ENCODE peak calls at places on chromosomes 13 and 19, in eight cellular contexts. K is astrocyte of the cerebellum, E is HCT116, X is cardiac fibroblast, D is fibroblast of pulmonary artery, I is upper lobe of right lung, C is brain microvascular endothelial cell, B is MM.1S. J is an unnamed sample.

GRCh38 chr19:34837262-34837661 is 64.2 kb upstream of the ZNF599 start:
- DNase-seq in B (no peak), C (no peak), D (peak), X (peak), E (no peak), K (no peak), I (no peak), J (peak)

GRCh38 chr13:61136101-61136500 is 279.5 kb downstream of the PCDH20 start:
- DNase-seq in E (no peak), K (no peak), X (no peak), B (no peak), D (no peak), C (no peak), I (no peak), J (no peak)

GRCh38 chr19:7841751-7842660 is 12.0 kb downstream of the EVI5L start:
- DNase-seq in X (no peak), I (no peak), B (no peak), D (no peak), C (no peak), E (no peak), K (no peak), J (no peak)

GRCh38 chr13:106532111-106532929 is 3.1 kb downstream of the EFNB2 start:
- DNase-seq in I (no peak), C (peak), K (no peak), E (no peak), B (no peak), D (peak), X (peak), J (peak)

GRCh38 chr13:30159446-30159839 is 147.9 kb downstream of the KATNAL1 start:
- DNase-seq in C (peak), K (peak), X (peak), B (no peak), E (no peak), D (peak), I (no peak), J (peak)

GRCh38 chr13:113013303-113013702 is 44.3 kb downstream of the MCF2L start:
- DNase-seq in C (no peak), B (no peak), X (no peak), E (no peak), D (no peak), I (no peak), K (no peak), J (no peak)

GRCh38 chr13:101393140-101393539 is 23.2 kb downstream of the NALCN start:
- DNase-seq in I (no peak), D (no peak), B (no peak), X (no peak), C (no peak), E (no peak), K (no peak), J (no peak)

GRCh38 chr13:29849071-29849541 is 1.3 kb downstream of the UBL3 start:
- DNase-seq in K (no peak), C (peak), D (peak), I (no peak), X (peak), B (peak), E (no peak), J (peak)

GRCh38 chr19:53671621-53672111 is 39.9 kb downstream of the DPRX start:
- DNase-seq in B (no peak), I (no peak), X (no peak), E (no peak), C (no peak), K (no peak), D (no peak), J (no peak)

GRCh38 chr13:92313382-92313781 is 913.2 kb upstream of the GPC6 start:
- DNase-seq in K (no peak), B (no peak), X (peak), E (no peak), D (peak), C (no peak), I (no peak), J (peak)

GRCh38 chr19:45071969-45072790 is 4.1 kb downstream of the ZNF296 start:
- DNase-seq in X (no peak), D (no peak), C (no peak), K (no peak), B (no peak), E (no peak), I (no peak), J (no peak)

GRCh38 chr19:39506944-39507714 is 7.8 kb upstream of the SELENOV start:
- DNase-seq in I (no peak), E (no peak), C (peak), X (peak), B (no peak), K (no peak), D (peak), J (peak)

GRCh38 chr19:47157455-47158321 is 27.1 kb downstream of the SAE1 start:
- DNase-seq in D (peak), I (no peak), C (peak), K (peak), X (peak), E (no peak), B (peak), J (peak)

GRCh38 chr19:46631481-46631880 is 4.5 kb downstream of the GNG8 start:
- DNase-seq in D (peak), K (no peak), C (no peak), B (no peak), E (no peak), I (no peak), X (peak), J (peak)

GRCh38 chr19:56751078-56751489 is 79.5 kb upstream of the ZNF835 start:
- DNase-seq in E (no peak), K (no peak), D (no peak), X (no peak), C (no peak), I (no peak), B (no peak), J (no peak)

GRCh38 chr19:19053508-19054314 is 10.1 kb upstream of the SLC25A42 start:
- DNase-seq in B (peak), E (peak), X (peak), C (peak), I (peak), K (no peak), D (peak), J (peak)

GRCh38 chr13:46171223-46171622 is 10.8 kb downstream of the LCP1 start:
- DNase-seq in E (no peak), X (no peak), C (no peak), B (no peak), K (no peak), D (no peak), I (no peak), J (no peak)

GRCh38 chr13:30354481-30355404 is 47.4 kb upstream of the KATNAL1 start:
- DNase-seq in B (no peak), K (no peak), E (no peak), C (no peak), I (no peak), D (no peak), X (no peak), J (no peak)

GRCh38 chr13:84446972-84447700 is 564.9 kb upstream of the SLITRK1 start:
- DNase-seq in D (peak), X (peak), K (no peak), I (no peak), B (no peak), E (no peak), C (peak), J (peak)

GRCh38 chr19:9828551-9829063 is 889 bp downstream of the UBL5 start:
- DNase-seq in I (no peak), K (no peak), X (no peak), D (no peak), B (no peak), E (no peak), C (no peak), J (no peak)

GRCh38 chr19:50851620-50852019 is 3.1 kb upstream of the KLK3 start:
- DNase-seq in D (no peak), X (no peak), E (no peak), B (no peak), K (no peak), C (no peak), I (no peak), J (no peak)

GRCh38 chr13:64052526-64052925 is 2636.9 kb upstream of the PCDH20 start:
- DNase-seq in D (no peak), X (no peak), E (no peak), B (no peak), C (no peak), I (no peak), K (no peak), J (no peak)

GRCh38 chr13:44300895-44301638 is 72.6 kb upstream of the SERP2 start:
- DNase-seq in I (no peak), D (peak), K (no peak), B (no peak), X (peak), E (peak), C (peak), J (peak)

GRCh38 chr19:29683009-29683408 is 17.7 kb downstream of the PLEKHF1 start:
- DNase-seq in E (no peak), D (peak), I (no peak), K (no peak), B (no peak), X (no peak), C (peak), J (no peak)

GRCh38 chr19:13623686-13624405 is 117.6 kb upstream of the CACNA1A start:
- DNase-seq in I (no peak), C (no peak), D (no peak), B (no peak), X (no peak), K (no peak), E (no peak), J (no peak)

GRCh38 chr13:40682449-40683240 is 16.2 kb upstream of the FOXO1 start:
- DNase-seq in C (no peak), B (peak), X (peak), I (no peak), D (no peak), K (no peak), E (no peak), J (peak)
- TF ChIP-seq CTCF in C (no peak), B (peak), X (peak), I (peak), D (peak), K (no peak), E (peak), J (peak)

DNA sequence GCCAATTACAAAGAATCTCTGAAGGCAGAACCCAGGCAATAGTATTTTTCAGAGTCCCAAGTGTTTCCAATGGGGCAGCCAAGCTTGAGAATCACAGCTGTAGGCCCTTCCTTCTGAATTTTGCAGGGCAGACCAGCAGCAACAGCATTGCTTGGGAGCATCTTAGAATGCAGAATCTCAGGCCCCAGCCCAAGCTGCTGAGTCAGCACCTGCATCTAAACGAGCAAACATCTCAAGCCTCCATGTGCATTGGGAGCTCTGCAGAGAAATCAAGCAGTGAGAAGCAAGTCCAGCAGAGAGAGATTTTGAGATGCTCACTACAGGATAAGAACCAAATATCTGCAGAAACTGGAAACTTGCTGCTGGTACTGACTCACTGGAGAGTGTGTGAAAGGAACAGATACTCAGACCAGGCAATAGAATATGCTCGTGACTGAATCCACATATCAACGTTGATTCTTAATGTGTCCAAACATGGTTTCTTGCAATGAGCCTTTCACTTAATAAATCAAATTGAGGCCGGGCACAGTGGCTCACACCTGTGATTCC is 81.5 kb upstream of the TNFSF11 start:
- DNase-seq in D (no peak), B (no peak), C (no peak), E (no peak), K (no peak), X (no peak), I (no peak), J (no peak)
- TF ChIP-seq CTCF in D (no peak), B (no peak), C (no peak), E (no peak), K (no peak), X (no peak), I (no peak), J (no peak)

DNA sequence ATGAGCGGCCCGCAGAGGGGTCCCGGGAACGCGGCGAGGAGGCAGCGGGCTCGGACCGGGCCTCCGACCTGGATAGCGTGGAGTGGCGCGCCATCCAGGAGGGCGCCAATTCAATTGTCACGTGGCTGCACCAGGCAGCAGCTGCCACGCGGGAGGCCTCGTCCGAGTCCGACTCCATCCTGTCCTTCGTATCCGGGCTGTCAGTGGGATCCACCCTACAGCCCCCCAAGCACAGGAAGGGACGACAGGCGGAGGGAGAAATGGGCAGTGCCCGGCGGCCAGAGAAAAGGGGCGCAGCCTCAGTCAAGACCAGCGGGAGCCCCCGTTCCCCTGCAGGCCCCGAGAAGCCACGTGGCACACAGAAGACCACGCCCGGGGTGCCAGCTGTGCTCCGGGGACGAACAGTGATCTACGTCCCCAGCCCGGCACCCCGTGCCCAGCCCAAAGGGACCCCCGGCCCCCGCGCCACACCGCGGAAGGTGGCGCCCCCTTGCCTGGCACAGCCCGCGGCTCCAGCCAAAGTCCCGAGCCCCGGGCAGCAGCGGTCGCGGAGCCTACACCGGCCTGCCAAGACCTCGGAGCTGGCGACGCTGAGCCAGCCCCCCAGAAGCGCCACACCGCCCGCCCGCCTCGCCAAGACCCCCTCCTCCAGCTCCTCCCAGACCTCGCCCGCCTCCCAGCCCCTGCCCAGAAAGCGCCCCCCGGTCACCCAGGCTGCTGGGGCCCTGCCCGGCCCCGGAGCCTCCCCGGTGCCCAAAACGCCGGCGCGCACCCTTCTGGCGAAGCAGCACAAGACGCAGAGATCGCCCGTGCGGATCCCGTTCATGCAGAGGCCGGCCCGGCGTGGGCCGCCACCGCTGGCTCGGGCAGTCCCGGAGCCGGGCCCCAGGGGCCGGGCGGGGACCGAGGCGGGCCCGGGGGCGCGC is 10.5 kb downstream of the C19orf25 start:
- DNase-seq in B (no peak), E (no peak), D (peak), C (no peak), I (no peak), K (no peak), X (no peak), J (peak)
- TF ChIP-seq CTCF in B (no peak), E (no peak), D (no peak), C (no peak), I (no peak), K (no peak), X (no peak), J (peak)

GRCh38 chr13:98871727-98872126 is 106.1 kb downstream of the DOCK9 start:
- DNase-seq in K (no peak), E (no peak), C (no peak), D (no peak), I (no peak), B (no peak), X (no peak), J (no peak)

GRCh38 chr13:98868932-98869331 is 108.9 kb downstream of the DOCK9 start:
- DNase-seq in K (no peak), I (no peak), C (no peak), X (no peak), D (no peak), E (no peak), B (no peak), J (no peak)

GRCh38 chr13:98866882-98867281 is 111.0 kb downstream of the DOCK9 start:
- DNase-seq in K (no peak), D (no peak), I (no peak), X (no peak), E (no peak), B (no peak), C (no peak), J (no peak)

GRCh38 chr13:98873377-98874028 is 104.4 kb downstream of the DOCK9 start:
- DNase-seq in D (no peak), B (no peak), I (no peak), E (no peak), C (no peak), X (no peak), K (no peak), J (no peak)

GRCh38 chr13:98869408-98870090 is 108.3 kb downstream of the DOCK9 start:
- DNase-seq in X (peak), I (no peak), K (no peak), E (no peak), B (no peak), D (peak), C (no peak), J (peak)
- TF ChIP-seq CTCF in X (peak), I (peak), K (no peak), E (peak), B (peak), D (peak), C (no peak), J (peak)

DNA sequence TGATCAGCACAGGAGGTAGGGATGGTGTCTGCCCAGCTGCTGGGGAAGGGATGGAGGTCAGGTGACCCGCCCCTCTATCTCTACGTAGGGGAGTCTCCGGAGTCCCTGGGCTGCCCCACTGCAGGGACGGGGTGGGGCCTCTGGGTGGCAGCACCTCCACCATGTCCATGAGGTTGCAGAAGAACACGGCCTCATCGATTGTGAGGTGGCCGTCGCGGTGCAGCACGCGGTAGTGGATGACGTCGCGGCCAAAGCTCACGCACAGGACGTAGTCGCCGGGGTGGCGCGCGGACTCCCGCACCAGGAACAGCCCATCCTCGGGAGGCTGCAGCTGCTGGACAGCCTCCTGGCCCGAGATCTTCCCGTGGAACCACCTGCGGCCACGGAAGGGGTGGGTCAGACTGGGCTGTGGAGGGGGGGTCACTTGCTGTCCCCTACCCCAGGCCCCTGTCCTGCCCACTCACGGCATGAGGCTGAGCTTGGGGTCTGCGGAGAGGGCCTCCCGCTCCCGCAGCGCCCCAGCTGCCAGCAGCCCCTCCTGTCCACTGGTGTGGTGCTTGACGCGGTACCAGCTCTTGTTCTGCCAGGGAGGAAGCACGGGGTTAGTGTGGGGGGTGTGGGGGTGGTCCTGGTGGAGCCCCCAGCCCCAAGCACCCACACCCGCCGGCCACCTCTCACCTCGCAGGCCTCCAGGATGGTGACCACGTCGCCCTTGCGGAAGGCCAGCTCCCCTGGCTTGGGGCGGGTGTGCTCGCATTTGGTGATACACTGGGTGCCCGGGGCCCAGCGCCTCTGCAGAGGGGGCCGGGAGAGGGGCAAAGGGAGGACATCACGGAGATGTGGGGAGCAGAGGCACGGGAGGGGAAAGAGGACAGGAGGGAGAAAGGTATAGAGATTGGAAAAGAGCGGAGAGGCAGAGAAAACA is 2.3 kb downstream of the MATK start:
- DNase-seq in E (no peak), C (no peak), X (no peak), D (no peak), K (no peak), I (peak), B (no peak), J (no peak)
- TF ChIP-seq CTCF in E (peak), C (peak), X (peak), D (no peak), K (no peak), I (peak), B (no peak), J (peak)

GRCh38 chr19:48492925-48493717 is 18.5 kb downstream of the LMTK3 start:
- DNase-seq in C (peak), E (peak), B (peak), X (peak), D (peak), I (peak), K (peak), J (peak)

GRCh38 chr19:48489608-48490216 is 20.5 kb downstream of the CYTH2 start:
- DNase-seq in C (peak), K (no peak), E (peak), X (peak), D (peak), B (peak), I (peak), J (peak)

GRCh38 chr19:48490980-48491792 is 20.4 kb downstream of the LMTK3 start:
- DNase-seq in K (no peak), B (peak), X (no peak), C (no peak), E (peak), D (no peak), I (peak), J (peak)

GRCh38 chr19:48493718-48494515 is 17.7 kb downstream of the LMTK3 start:
- DNase-seq in K (no peak), I (no peak), B (no peak), X (no peak), C (no peak), E (no peak), D (no peak), J (no peak)

DNA sequence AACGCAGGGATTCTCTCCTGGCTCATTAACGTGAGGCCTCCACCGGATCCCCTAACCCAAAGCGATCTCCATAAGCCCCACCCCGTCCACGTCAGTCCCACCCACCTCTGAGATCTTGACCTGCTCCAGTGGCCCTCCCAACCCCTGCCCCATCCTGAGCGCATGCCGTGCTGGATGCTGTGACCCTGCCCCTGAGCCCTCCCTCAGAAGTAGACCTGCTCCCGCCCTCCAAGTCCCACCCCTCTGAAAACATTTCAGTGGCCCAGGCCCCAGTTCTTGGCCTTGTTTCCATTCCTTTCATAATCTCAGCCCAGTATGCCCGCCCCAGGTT is 19.9 kb downstream of the LMTK3 start:
- DNase-seq in I (no peak), B (no peak), X (no peak), D (no peak), C (no peak), E (no peak), K (no peak), J (no peak)
- TF ChIP-seq CTCF in I (no peak), B (no peak), X (no peak), D (no peak), C (no peak), E (no peak), K (no peak), J (no peak)

GRCh38 chr13:110713642-110713952 is at the start of gene ING1:
- DNase-seq in I (no peak), K (no peak), B (no peak), X (no peak), E (no peak), C (no peak), D (no peak), J (no peak)

GRCh38 chr13:110715395-110716234 is 2.1 kb downstream of the ING1 start:
- DNase-seq in I (peak), K (peak), B (peak), C (peak), E (peak), X (peak), D (peak), J (peak)

GRCh38 chr13:110712849-110713641 is 455 bp upstream of the ING1 start:
- DNase-seq in B (peak), C (peak), D (peak), I (peak), X (peak), K (peak), E (peak), J (peak)

GRCh38 chr13:110714798-110715394 is 1.4 kb downstream of the ING1 start:
- DNase-seq in C (peak), B (peak), X (peak), K (no peak), E (no peak), I (peak), D (peak), J (peak)

GRCh38 chr13:110713981-110714797 is 689 bp downstream of the ING1 start:
- DNase-seq in C (peak), X (peak), E (no peak), B (peak), I (peak), D (peak), K (no peak), J (peak)
- TF ChIP-seq CTCF in C (peak), X (no peak), E (no peak), B (no peak), I (no peak), D (no peak), K (peak), J (no peak)

GRCh38 chr19:38374332-38375097 is at the start of gene PSMD8:
- DNase-seq in B (peak), K (peak), I (peak), C (peak), E (peak), D (peak), X (peak), J (peak)
- TF ChIP-seq CTCF in B (peak), K (peak), I (peak), C (peak), E (no peak), D (peak), X (no peak), J (no peak)

J was measured in choroid plexus epithelial cell.